ENCODE peak calls at places on chromosomes 2 and 18, in six cellular contexts. B is H1, Q is mesenchymal stem cell, U is H9, V is neuronal stem cell, I is mesendoderm. P is an unnamed sample.

GRCh38 chr2:165462433-165462832 is 7.1 kb upstream of the CSRNP3 start:
- DNase-seq in U (no peak), V (no peak), Q (no peak), B (no peak), I (no peak), P (no peak)

GRCh38 chr18:61333746-61334490 is 688 bp downstream of the CDH20 start:
- DNase-seq in Q (peak), V (peak), I (peak), U (peak), B (no peak), P (no peak)

GRCh38 chr2:174021056-174021656 is 56.0 kb upstream of the SP3 start:
- DNase-seq in I (no peak), B (no peak), Q (no peak), U (no peak), V (no peak), P (no peak)

GRCh38 chr2:121489944-121490585 is 40.6 kb upstream of the RNU4ATAC start:
- DNase-seq in I (peak), U (no peak), V (no peak), Q (no peak), B (no peak), P (no peak)

GRCh38 chr2:31233216-31233615 is 736 bp upstream of the EHD3 start:
- DNase-seq in I (peak), U (peak), V (no peak), Q (peak), B (no peak), P (no peak)

GRCh38 chr2:204177977-204178522 is 241.5 kb downstream of the ICOS start:
- DNase-seq in I (peak), B (peak), Q (peak), V (peak), U (peak), P (no peak)

GRCh38 chr2:31335921-31336570 is 78.5 kb downstream of the XDH start:
- DNase-seq in Q (peak), I (peak), U (no peak), V (no peak), B (no peak), P (peak)

GRCh38 chr2:43653506-43653905 is 16.4 kb downstream of the PLEKHH2 start:
- DNase-seq in B (no peak), I (no peak), Q (no peak), U (no peak), V (no peak), P (no peak)

GRCh38 chr2:54015809-54016703 is 45.3 kb upstream of the PSME4 start:
- DNase-seq in V (no peak), B (no peak), Q (peak), U (no peak), I (no peak), P (peak)

GRCh38 chr2:207223051-207223450 is 57.3 kb upstream of the KLF7 start:
- DNase-seq in U (no peak), B (no peak), Q (peak), V (no peak), I (no peak), P (peak)

GRCh38 chr2:40668435-40668834 is 216.5 kb upstream of the SLC8A1 start:
- DNase-seq in B (no peak), Q (no peak), U (no peak), I (peak), V (no peak), P (peak)

GRCh38 chr2:36698978-36699377 is 2.5 kb downstream of the VIT start:
- DNase-seq in V (no peak), I (no peak), U (no peak), Q (no peak), B (no peak), P (no peak)

GRCh38 chr2:1874101-1874865 is 130.0 kb upstream of the PXDN start:
- DNase-seq in Q (no peak), I (no peak), U (no peak), V (no peak), B (no peak), P (no peak)

GRCh38 chr2:127615511-127616166 is 30.3 kb upstream of the GPR17 start:
- DNase-seq in B (no peak), V (no peak), U (peak), I (no peak), Q (no peak), P (no peak)

DNA sequence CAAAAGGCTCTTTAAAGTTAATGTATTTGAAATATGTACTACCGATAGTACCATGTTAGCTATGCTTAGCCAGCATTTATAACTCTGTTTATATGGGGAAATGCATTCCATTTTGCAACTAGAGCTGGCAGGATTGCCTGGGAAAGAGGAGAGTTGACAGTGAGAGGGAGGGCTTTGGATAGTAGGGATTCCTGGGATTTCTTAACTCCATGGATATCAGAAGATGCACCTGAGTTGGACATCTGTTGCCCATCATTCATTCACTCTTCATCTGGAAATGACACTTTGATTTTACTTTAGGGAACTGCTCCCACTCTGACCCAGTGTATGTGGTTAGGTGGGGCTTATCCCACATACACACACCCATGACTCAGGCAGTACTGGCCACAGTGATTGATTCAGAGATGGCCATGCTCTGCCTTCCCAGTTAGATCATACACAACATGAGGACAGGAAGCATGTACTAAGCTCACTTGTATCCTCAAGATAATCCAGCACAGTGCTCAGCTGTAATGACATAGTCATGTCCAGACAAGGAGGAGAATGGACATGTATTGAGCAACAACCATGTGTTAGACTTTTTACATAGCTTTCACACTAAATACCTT is 248.8 kb downstream of the MREG start:
- DNase-seq in Q (peak), B (no peak), I (no peak), U (no peak), V (no peak), P (peak)
- H2BK5ac ChIP-seq in Q (no peak), B (no peak), I (no peak), U (no peak), V (no peak), P (peak)

GRCh38 chr2:142218471-142218870 is 87.7 kb upstream of the LRP1B start:
- DNase-seq in U (no peak), V (no peak), I (peak), B (no peak), Q (peak), P (peak)
- H2BK5ac ChIP-seq in U (no peak), V (no peak), I (no peak), B (no peak), Q (no peak), P (no peak)

GRCh38 chr2:183998041-183998796 is 600.1 kb upstream of the ZNF804A start:
- DNase-seq in U (no peak), Q (no peak), B (no peak), I (peak), V (no peak), P (no peak)
- H2BK5ac ChIP-seq in U (no peak), Q (no peak), B (no peak), I (peak), V (no peak), P (no peak)

GRCh38 chr2:234355798-234356365 is 141.0 kb downstream of the ARL4C start:
- DNase-seq in Q (no peak), I (no peak), B (no peak), V (no peak), U (no peak), P (no peak)
- H2BK5ac ChIP-seq in Q (no peak), I (no peak), B (no peak), V (no peak), U (no peak), P (no peak)

GRCh38 chr2:170972508-170973224 is 43.6 kb downstream of the GORASP2 start:
- DNase-seq in Q (no peak), U (no peak), B (no peak), V (no peak), I (no peak), P (no peak)

GRCh38 chr2:170975127-170975942 is 46.3 kb downstream of the GORASP2 start:
- DNase-seq in Q (no peak), B (no peak), I (no peak), U (no peak), V (no peak), P (no peak)

GRCh38 chr2:170974304-170974993 is 45.4 kb downstream of the GORASP2 start:
- DNase-seq in Q (peak), U (no peak), B (no peak), V (no peak), I (peak), P (no peak)

GRCh38 chr2:170973225-170973491 is 44.1 kb downstream of the GORASP2 start:
- DNase-seq in Q (no peak), I (no peak), U (no peak), V (no peak), B (no peak), P (no peak)

GRCh38 chr2:170973492-170974303 is 44.6 kb downstream of the GORASP2 start:
- DNase-seq in Q (peak), I (peak), V (peak), B (peak), U (peak), P (peak)
- H2BK5ac ChIP-seq in Q (peak), I (no peak), V (no peak), B (no peak), U (no peak), P (peak)

P was measured in IMR-90.